ENCODE peak calls at places on chromosomes 5 and 9, in six cellular contexts. V, I, S, Q, T and Z are unnamed samples. For H3K4me1, the result is how much of the 10 kb centered on the place peaks cover.

GRCh38 chr5:38208782-38209378 is 49.5 kb upstream of the EGFLAM start:
- DNase-seq in V (peak), I (peak), S (no peak), Q (no peak), T (peak), Z (no peak)

GRCh38 chr9:34459941-34460340 is 1.3 kb downstream of the DNAI1 start:
- DNase-seq in V (no peak), I (peak), S (no peak), Q (no peak), T (no peak), Z (no peak)

GRCh38 chr5:10268100-10268499 is 18.0 kb downstream of the CCT5 start:
- DNase-seq in V (no peak), I (peak), S (no peak), Q (no peak), T (no peak), Z (no peak)

GRCh38 chr5:159663986-159664385 is 252.3 kb upstream of the ADRA1B start:
- DNase-seq in V (no peak), I (no peak), S (no peak), Q (no peak), T (no peak), Z (no peak)

GRCh38 chr5:124651663-124652513 is 94.6 kb downstream of the ZNF608 start:
- DNase-seq in V (no peak), I (peak), S (peak), Q (peak), T (peak), Z (peak)

GRCh38 chr5:97115932-97116331 is 26.5 kb downstream of the LIX1 start:
- DNase-seq in V (no peak), I (no peak), S (no peak), Q (no peak), T (no peak), Z (no peak)

GRCh38 chr5:10528056-10528816 is 35.6 kb upstream of the ANKRD33B start:
- DNase-seq in V (no peak), I (no peak), S (no peak), Q (no peak), T (peak), Z (peak)

GRCh38 chr5:175595905-175596304 is 62.0 kb upstream of the HRH2 start:
- DNase-seq in V (no peak), I (no peak), S (no peak), Q (no peak), T (no peak), Z (no peak)

GRCh38 chr5:39547548-39548154 is 122.9 kb upstream of the DAB2 start:
- DNase-seq in V (peak), I (no peak), S (peak), Q (no peak), T (peak), Z (no peak)

GRCh38 chr5:176812269-176813259 is 2.2 kb downstream of the UNC5A start:
- DNase-seq in V (no peak), I (peak), S (no peak), Q (no peak), T (no peak), Z (no peak)
- TF ChIP-seq CTCF in V (peak), I (peak), S (no peak), Q (peak), T (peak), Z (no peak)

GRCh38 chr5:145141534-145141933 is 693.6 kb downstream of the PRELID2 start:
- DNase-seq in V (no peak), I (no peak), S (no peak), Q (no peak), T (no peak), Z (no peak)
- H3K4me1 ChIP-seq in V (under half), I (under half), S (under half), Q (under half), T (under half), Z (under half)

DNA sequence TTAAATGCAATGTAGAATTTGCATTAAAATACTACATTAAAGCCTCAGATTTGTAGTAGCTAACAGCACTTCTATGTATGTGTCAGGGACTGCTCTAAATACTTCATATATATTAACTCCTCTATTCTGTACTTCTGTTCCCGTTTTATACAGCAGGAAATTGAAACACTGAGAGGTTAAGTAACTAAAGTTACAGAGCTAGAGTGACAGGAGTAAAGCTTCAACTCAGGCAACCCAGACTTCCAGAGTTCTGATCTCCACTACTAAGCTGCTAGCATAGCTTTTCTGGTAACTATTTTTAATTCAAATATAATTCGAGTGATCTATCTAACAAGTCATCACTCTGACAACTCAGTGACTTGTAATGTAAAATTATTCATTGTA is 605 bp upstream of the APC start:
- DNase-seq in V (no peak), I (no peak), S (no peak), Q (no peak), T (no peak), Z (no peak)
- H3K4me3 ChIP-seq in V (peak), I (peak), S (peak), Q (peak), T (peak), Z (peak)

DNA sequence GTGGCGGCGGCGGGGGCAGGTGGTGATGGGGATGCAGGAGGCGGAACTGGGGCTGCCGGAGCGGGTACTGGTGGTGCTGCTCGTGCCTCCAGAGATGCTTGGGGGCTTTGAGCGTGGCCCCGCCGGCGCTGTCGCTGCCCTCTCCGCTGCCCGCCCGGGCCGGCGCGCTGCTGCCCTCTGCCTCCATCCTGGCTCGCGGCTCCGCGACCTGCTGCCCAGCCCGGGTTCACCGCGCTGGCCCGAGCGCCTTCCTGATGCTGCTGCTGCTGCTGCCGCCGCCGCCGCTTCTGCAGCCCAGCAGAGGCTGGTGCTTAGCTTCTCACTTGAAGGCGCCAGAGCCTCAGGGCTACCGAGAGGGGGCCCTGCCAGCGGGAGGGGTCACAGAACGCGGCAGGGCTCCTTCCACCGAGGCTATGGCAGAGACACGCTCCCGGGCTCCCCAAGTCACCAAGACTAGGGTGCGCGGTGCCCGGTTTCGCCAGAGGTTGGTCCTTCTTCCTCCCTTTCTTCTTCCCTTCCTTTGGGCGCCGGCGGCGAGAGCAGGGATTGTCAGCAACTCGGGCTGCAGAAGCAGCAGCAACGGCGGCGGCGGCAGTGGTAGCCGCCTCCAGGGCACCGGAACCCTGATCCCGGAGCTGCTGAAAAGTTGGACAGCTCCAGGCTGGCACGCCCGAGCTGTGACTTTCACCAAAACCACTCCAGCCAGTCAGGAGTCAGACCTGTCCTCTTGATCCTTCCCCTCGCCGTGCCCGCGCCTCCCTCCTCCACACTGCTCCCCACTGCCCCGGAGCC is at the start of gene PDE4D:
- DNase-seq in V (no peak), I (peak), S (peak), Q (peak), T (peak), Z (peak)
- TF ChIP-seq CTCF in V (no peak), I (no peak), S (no peak), Q (no peak), T (no peak), Z (no peak)

GRCh38 chr9:83651558-83651957 is 28.6 kb downstream of the IDNK start:
- DNase-seq in V (no peak), I (no peak), S (no peak), Q (no peak), T (no peak), Z (no peak)

GRCh38 chr9:83655433-83655832 is 32.5 kb downstream of the IDNK start:
- DNase-seq in V (no peak), I (no peak), S (no peak), Q (no peak), T (no peak), Z (no peak)

GRCh38 chr9:83656952-83657351 is 34.0 kb downstream of the IDNK start:
- DNase-seq in V (no peak), I (no peak), S (no peak), Q (no peak), T (no peak), Z (no peak)

GRCh38 chr9:83656032-83656680 is 33.2 kb downstream of the IDNK start:
- DNase-seq in V (no peak), I (no peak), S (no peak), Q (no peak), T (no peak), Z (no peak)
- H3K4me1 ChIP-seq in V (under half), I (under half), S (under half), Q (under half), T (under half), Z (under half)